ENCODE peak calls at places on chromosomes 2 and 18, in four cellular contexts. G, C, N and I are unnamed samples.

GRCh38 chr2:102540882-102541281 is 67.9 kb downstream of the SLC9A4 start:
- DNase-seq in G (no peak), C (no peak), N (no peak), I (no peak)

GRCh38 chr2:218400167-218400929 is 680 bp downstream of the CTDSP1 start:
- DNase-seq in G (peak), C (no peak), N (no peak), I (no peak)

GRCh38 chr2:26363323-26363722 is 16.7 kb upstream of the ADGRF3 start:
- DNase-seq in G (no peak), C (no peak), N (no peak), I (no peak)

GRCh38 chr2:195533771-195534642 is 123.0 kb upstream of the SLC39A10 start:
- DNase-seq in G (no peak), C (peak), N (peak), I (no peak)

GRCh38 chr2:85428343-85428881 is 9.9 kb downstream of the SH2D6 start:
- DNase-seq in G (no peak), C (no peak), N (no peak), I (no peak)

GRCh38 chr2:30230855-30231725 is at the start of gene LBH:
- DNase-seq in G (peak), C (peak), N (no peak), I (peak)

GRCh38 chr2:43018179-43019024 is 208.0 kb downstream of the ZFP36L2 start:
- DNase-seq in G (no peak), C (peak), N (no peak), I (no peak)

GRCh38 chr2:85255813-85256581 is 71.8 kb downstream of the TGOLN2 start:
- DNase-seq in G (peak), C (peak), N (no peak), I (no peak)

GRCh38 chr2:172848549-172848948 is 112.9 kb downstream of the RAPGEF4 start:
- DNase-seq in G (no peak), C (no peak), N (no peak), I (no peak)

GRCh38 chr2:37894047-37894446 is 31.0 kb upstream of the RMDN2 start:
- DNase-seq in G (no peak), C (no peak), N (no peak), I (no peak)

GRCh38 chr2:45964226-45964841 is 312.9 kb downstream of the PRKCE start:
- DNase-seq in G (no peak), C (peak), N (peak), I (no peak)

GRCh38 chr2:46058140-46058539 is 239.1 kb upstream of the EPAS1 start:
- DNase-seq in G (no peak), C (peak), N (no peak), I (no peak)

GRCh38 chr2:65710779-65711295 is 278.4 kb upstream of the SPRED2 start:
- DNase-seq in G (no peak), C (peak), N (no peak), I (no peak)

GRCh38 chr2:121080013-121080772 is 204.8 kb downstream of the TFCP2L1 start:
- DNase-seq in G (peak), C (peak), N (no peak), I (no peak)

GRCh38 chr2:96553176-96553956 is 16.8 kb downstream of the ARID5A start:
- DNase-seq in G (no peak), C (no peak), N (no peak), I (no peak)

GRCh38 chr2:18825856-18826255 is 236.5 kb upstream of the NT5C1B start:
- DNase-seq in G (no peak), C (no peak), N (no peak), I (no peak)

GRCh38 chr18:13809025-13809384 is 14.9 kb upstream of the MC5R start:
- DNase-seq in G (no peak), C (no peak), N (no peak), I (no peak)

GRCh38 chr2:109428281-109428680 is 185.5 kb downstream of the SEPTIN10 start:
- DNase-seq in G (no peak), C (no peak), N (no peak), I (no peak)